ENCODE peak calls at places on chromosomes 16 and 17, in seven cellular contexts. One of them, this sample, is unnamed.

GRCh38 chr17:45722161-45722560 is 62.0 kb upstream of the CRHR1 start:
- DNase-seq in stimulated activated CD4-positive, alpha-beta T cell treated with anti-CD3 and anti-CD28 coated beads, TNF-alpha, amount 100 ng/mL, for 48 hours: no peak
- DNase-seq in left cardiac atrium: no peak
- DNase-seq in activated T-cell treated with anti-CD3 and anti-CD28 coated beads, Interleukin-2, amount 50 U/mL, for 48 hours: no peak
- DNase-seq in body of pancreas: peak; percentile 5
- DNase-seq in HFFc6: peak; percentile 29
- DNase-seq in HTR-8/SVneo: peak; percentile 80
- DNase-seq in this sample: no peak

GRCh38 chr16:67247698-67248400 is 568 bp upstream of the FHOD1 start:
- DNase-seq in stimulated activated CD4-positive, alpha-beta T cell treated with anti-CD3 and anti-CD28 coated beads, TNF-alpha, amount 100 ng/mL, for 48 hours: no peak
- DNase-seq in left cardiac atrium: no peak
- DNase-seq in activated T-cell treated with anti-CD3 and anti-CD28 coated beads, Interleukin-2, amount 50 U/mL, for 48 hours: no peak
- DNase-seq in body of pancreas: no peak
- DNase-seq in HFFc6: no peak
- DNase-seq in HTR-8/SVneo: no peak
- DNase-seq in this sample: no peak

GRCh38 chr17:64661731-64661980 is 451 bp downstream of the SMURF2 start:
- DNase-seq in stimulated activated CD4-positive, alpha-beta T cell treated with anti-CD3 and anti-CD28 coated beads, TNF-alpha, amount 100 ng/mL, for 48 hours: no peak
- DNase-seq in left cardiac atrium: no peak
- DNase-seq in activated T-cell treated with anti-CD3 and anti-CD28 coated beads, Interleukin-2, amount 50 U/mL, for 48 hours: no peak
- DNase-seq in body of pancreas: no peak
- DNase-seq in HFFc6: no peak
- DNase-seq in HTR-8/SVneo: no peak
- DNase-seq in this sample: no peak

GRCh38 chr17:75785016-75785769 is 587 bp downstream of the UNK start:
- DNase-seq in stimulated activated CD4-positive, alpha-beta T cell treated with anti-CD3 and anti-CD28 coated beads, TNF-alpha, amount 100 ng/mL, for 48 hours: peak; percentile 87
- DNase-seq in left cardiac atrium: peak; percentile 90
- DNase-seq in activated T-cell treated with anti-CD3 and anti-CD28 coated beads, Interleukin-2, amount 50 U/mL, for 48 hours: no peak
- DNase-seq in body of pancreas: peak; percentile 92
- DNase-seq in HFFc6: peak; percentile 78
- DNase-seq in HTR-8/SVneo: peak; percentile 75
- DNase-seq in this sample: peak; percentile 93

GRCh38 chr16:84045001-84045817 is 2.6 kb upstream of the SLC38A8 start:
- DNase-seq in stimulated activated CD4-positive, alpha-beta T cell treated with anti-CD3 and anti-CD28 coated beads, TNF-alpha, amount 100 ng/mL, for 48 hours: no peak
- DNase-seq in left cardiac atrium: no peak
- DNase-seq in activated T-cell treated with anti-CD3 and anti-CD28 coated beads, Interleukin-2, amount 50 U/mL, for 48 hours: no peak
- DNase-seq in body of pancreas: no peak
- DNase-seq in HFFc6: no peak
- DNase-seq in HTR-8/SVneo: no peak
- DNase-seq in this sample: no peak

GRCh38 chr17:704111-704864 is 10.4 kb downstream of the VPS53 start:
- DNase-seq in stimulated activated CD4-positive, alpha-beta T cell treated with anti-CD3 and anti-CD28 coated beads, TNF-alpha, amount 100 ng/mL, for 48 hours: no peak
- DNase-seq in left cardiac atrium: no peak
- DNase-seq in activated T-cell treated with anti-CD3 and anti-CD28 coated beads, Interleukin-2, amount 50 U/mL, for 48 hours: no peak
- DNase-seq in body of pancreas: no peak
- DNase-seq in HFFc6: no peak
- DNase-seq in HTR-8/SVneo: no peak
- DNase-seq in this sample: no peak

GRCh38 chr17:66873962-66874361 is 39.0 kb downstream of the CACNG5 start:
- DNase-seq in stimulated activated CD4-positive, alpha-beta T cell treated with anti-CD3 and anti-CD28 coated beads, TNF-alpha, amount 100 ng/mL, for 48 hours: no peak
- DNase-seq in left cardiac atrium: no peak
- DNase-seq in activated T-cell treated with anti-CD3 and anti-CD28 coated beads, Interleukin-2, amount 50 U/mL, for 48 hours: no peak
- DNase-seq in body of pancreas: no peak
- DNase-seq in HFFc6: no peak
- DNase-seq in HTR-8/SVneo: no peak
- DNase-seq in this sample: no peak

GRCh38 chr16:28192811-28193529 is 18.8 kb downstream of the XPO6 start:
- DNase-seq in stimulated activated CD4-positive, alpha-beta T cell treated with anti-CD3 and anti-CD28 coated beads, TNF-alpha, amount 100 ng/mL, for 48 hours: peak; percentile 64
- DNase-seq in left cardiac atrium: no peak
- DNase-seq in activated T-cell treated with anti-CD3 and anti-CD28 coated beads, Interleukin-2, amount 50 U/mL, for 48 hours: peak; percentile 76
- DNase-seq in body of pancreas: peak; percentile 26
- DNase-seq in HFFc6: no peak
- DNase-seq in HTR-8/SVneo: no peak
- DNase-seq in this sample: no peak

GRCh38 chr17:16873654-16874035 is 98.3 kb downstream of the TNFRSF13B start:
- DNase-seq in stimulated activated CD4-positive, alpha-beta T cell treated with anti-CD3 and anti-CD28 coated beads, TNF-alpha, amount 100 ng/mL, for 48 hours: no peak
- DNase-seq in left cardiac atrium: no peak
- DNase-seq in activated T-cell treated with anti-CD3 and anti-CD28 coated beads, Interleukin-2, amount 50 U/mL, for 48 hours: no peak
- DNase-seq in body of pancreas: no peak
- DNase-seq in HFFc6: no peak
- DNase-seq in HTR-8/SVneo: no peak
- DNase-seq in this sample: no peak

GRCh38 chr17:73958453-73958852 is 245.0 kb upstream of the RPL38 start:
- DNase-seq in stimulated activated CD4-positive, alpha-beta T cell treated with anti-CD3 and anti-CD28 coated beads, TNF-alpha, amount 100 ng/mL, for 48 hours: no peak
- DNase-seq in left cardiac atrium: no peak
- DNase-seq in activated T-cell treated with anti-CD3 and anti-CD28 coated beads, Interleukin-2, amount 50 U/mL, for 48 hours: no peak
- DNase-seq in body of pancreas: no peak
- DNase-seq in HFFc6: no peak
- DNase-seq in HTR-8/SVneo: no peak
- DNase-seq in this sample: no peak

This sample was measured in heart left ventricle.